ENCODE peak calls at places on chromosomes 13 and 19, in five cellular contexts. K, Q, Y, Z and U are unnamed samples.
A peak's percentile ranks its signal among the peaks of the same experiment; 100 is the strongest.

GRCh38 chr13:49869514-49869913 is 66.6 kb downstream of the SPRYD7 start:
- DNase-seq in K (peak; percentile 21), Z (no peak), Y (no peak), Q (peak; percentile 9), U (no peak)

GRCh38 chr19:50759886-50760285 is 10.4 kb upstream of the GPR32 start:
- DNase-seq in Y (no peak), Q (no peak), Z (no peak), K (peak; percentile 68), U (no peak)

GRCh38 chr19:12513531-12514061 is 29.0 kb upstream of the ZNF709 start:
- DNase-seq in Q (no peak), Z (peak; percentile 72), Y (no peak), K (no peak), U (no peak)

GRCh38 chr19:2048104-2048958 is 2.7 kb downstream of the MKNK2 start:
- DNase-seq in K (no peak), Y (no peak), Q (no peak), Z (no peak), U (no peak)

GRCh38 chr13:44403720-44404063 is 30.1 kb downstream of the SERP2 start:
- DNase-seq in Z (no peak), Q (no peak), Y (no peak), K (no peak), U (peak; percentile 11)

GRCh38 chr13:41213316-41213715 is 18.9 kb upstream of the KBTBD7 start:
- DNase-seq in Q (no peak), Z (no peak), K (no peak), Y (no peak), U (no peak)

GRCh38 chr13:35908221-35908620 is 223.0 kb downstream of the DCLK1 start:
- DNase-seq in Y (no peak), K (no peak), Q (no peak), Z (no peak), U (no peak)

GRCh38 chr13:112713517-112714253 is 23.8 kb downstream of the ATP11A start:
- DNase-seq in Q (no peak), Y (no peak), K (no peak), Z (peak; percentile 33), U (no peak)

GRCh38 chr19:4057913-4058695 is 8.6 kb downstream of the ZBTB7A start:
- DNase-seq in Z (peak; percentile 85), Q (peak; percentile 68), Y (peak; percentile 69), K (peak; percentile 44), U (no peak)

GRCh38 chr19:2167896-2168618 is 4.3 kb downstream of the DOT1L start:
- DNase-seq in Q (no peak), Z (no peak), Y (no peak), K (no peak), U (no peak)

GRCh38 chr13:80037505-80037888 is 303.4 kb downstream of the SPRY2 start:
- DNase-seq in Y (peak; percentile 75), Z (no peak), K (no peak), Q (peak; percentile 51), U (peak; percentile 35)

GRCh38 chr19:39411006-39411831 is 1.2 kb upstream of the PLEKHG2 start:
- DNase-seq in Z (peak; percentile 65), K (no peak), Y (no peak), Q (no peak), U (no peak)

GRCh38 chr13:114286808-114287207 is 5.4 kb downstream of the UPF3A start:
- DNase-seq in Z (no peak), Q (no peak), Y (no peak), K (no peak), U (no peak)

GRCh38 chr19:53864308-53864836 is 3.3 kb upstream of the MYADM start:
- DNase-seq in K (no peak), Y (no peak), Q (no peak), Z (no peak), U (no peak)

GRCh38 chr19:723247-723646 is 14.5 kb downstream of the PALM start:
- DNase-seq in Z (peak; percentile 72), K (no peak), Y (no peak), Q (no peak), U (no peak)

GRCh38 chr13:50366488-50367174 is 351.4 kb downstream of the KCNRG start:
- DNase-seq in Y (no peak), Q (no peak), K (no peak), Z (no peak), U (no peak)

GRCh38 chr13:48072304-48072703 is 22.6 kb downstream of the MED4 start:
- DNase-seq in K (peak; percentile 25), Q (no peak), Y (no peak), Z (no peak), U (no peak)

GRCh38 chr19:8308891-8309291 is 733 bp upstream of the CD320 start:
- DNase-seq in K (no peak), Y (no peak), Q (no peak), Z (peak; percentile 34), U (no peak)

GRCh38 chr19:35797663-35798062 is 15.0 kb downstream of the PRODH2 start:
- DNase-seq in Y (no peak), K (no peak), Z (no peak), Q (no peak), U (no peak)

GRCh38 chr19:50649433-50650391 is at the start of gene C19orf81:
- DNase-seq in Y (no peak), Q (no peak), K (peak; percentile 54), Z (no peak), U (no peak)

GRCh38 chr19:18203408-18203862 is 407 bp downstream of the RAB3A start:
- DNase-seq in Y (no peak), Z (peak; percentile 82), Q (no peak), K (peak; percentile 54), U (no peak)

GRCh38 chr13:40127476-40127875 is 472.0 kb downstream of the COG6 start:
- DNase-seq in Y (no peak), K (no peak), Z (no peak), Q (no peak), U (no peak)

GRCh38 chr19:49430678-49431329 is 5.6 kb downstream of the GFY start:
- DNase-seq in K (no peak), Q (no peak), Y (no peak), Z (no peak), U (no peak)

GRCh38 chr19:47070756-47071155 is 22.3 kb upstream of the TMEM160 start:
- DNase-seq in K (no peak), Y (no peak), Z (no peak), Q (no peak), U (no peak)

GRCh38 chr13:91346848-91347211 is 657 bp upstream of the MIR17HG start:
- DNase-seq in K (no peak), Q (no peak), Z (no peak), Y (no peak), U (no peak)

DNA sequence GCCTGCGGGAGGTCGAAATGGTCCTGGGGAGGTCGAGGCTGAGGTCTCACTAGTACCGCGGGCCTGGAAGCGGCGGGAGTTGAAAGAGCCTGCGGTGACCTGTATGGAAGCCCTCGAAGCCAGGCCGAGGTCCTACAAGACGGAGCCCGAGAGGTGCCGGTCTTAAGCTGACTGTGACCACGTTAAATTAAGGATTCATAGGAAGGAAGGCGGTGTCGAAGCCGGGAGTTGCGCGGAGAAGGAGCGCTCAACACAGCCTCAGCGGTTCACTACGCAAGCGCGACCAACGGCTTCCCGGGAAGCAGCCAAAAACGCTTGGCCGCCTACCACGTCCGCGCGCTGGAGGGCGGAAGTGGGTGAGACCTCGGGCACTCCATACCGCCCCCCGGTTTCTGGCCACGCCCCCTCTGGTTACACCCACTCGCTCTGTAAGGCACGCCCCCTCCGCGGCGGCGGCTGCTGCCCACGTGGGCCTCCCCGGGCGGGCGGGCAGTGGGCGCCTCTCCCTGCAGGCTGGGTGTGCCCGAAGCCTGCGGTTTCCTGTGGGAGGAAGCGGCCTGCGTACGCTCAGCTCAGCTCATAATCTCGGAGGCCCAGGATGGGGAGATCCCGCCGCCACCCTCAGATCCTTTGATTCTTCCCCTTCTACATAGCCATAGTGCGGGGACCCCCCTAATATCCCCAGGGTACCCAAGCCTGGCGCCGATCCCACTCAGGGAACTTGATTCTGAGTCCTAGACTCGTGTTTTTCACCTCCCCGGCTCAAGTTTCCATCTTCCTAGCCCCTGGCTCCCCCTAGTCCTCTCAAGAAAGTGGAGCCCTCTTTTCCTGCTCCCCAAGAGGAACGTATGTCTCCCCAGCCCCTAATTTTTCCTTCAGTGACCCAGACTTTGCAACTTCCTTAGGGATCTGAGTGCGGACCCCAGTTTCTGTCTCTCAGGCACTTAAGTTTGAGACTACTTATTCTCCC is 3.4 kb upstream of the EMP3 start:
- DNase-seq in Q (peak; percentile 89), Z (peak; percentile 100), K (peak; percentile 99), Y (peak; percentile 90), U (peak; percentile 95)
- TF ChIP-seq CTCF in Q (no peak), Z (no peak), K (no peak), Y (no peak), U (no peak)

GRCh38 chr19:21023901-21024300 is 3.4 kb downstream of the ZNF430 start:
- DNase-seq in Z (no peak), Q (no peak), Y (no peak), K (no peak), U (no peak)
- H3K4me3 ChIP-seq in Z (no peak overlapping the region), Q (no peak overlapping the region), Y (no peak overlapping the region), K (no peak overlapping the region), U (no peak overlapping the region)

DNA sequence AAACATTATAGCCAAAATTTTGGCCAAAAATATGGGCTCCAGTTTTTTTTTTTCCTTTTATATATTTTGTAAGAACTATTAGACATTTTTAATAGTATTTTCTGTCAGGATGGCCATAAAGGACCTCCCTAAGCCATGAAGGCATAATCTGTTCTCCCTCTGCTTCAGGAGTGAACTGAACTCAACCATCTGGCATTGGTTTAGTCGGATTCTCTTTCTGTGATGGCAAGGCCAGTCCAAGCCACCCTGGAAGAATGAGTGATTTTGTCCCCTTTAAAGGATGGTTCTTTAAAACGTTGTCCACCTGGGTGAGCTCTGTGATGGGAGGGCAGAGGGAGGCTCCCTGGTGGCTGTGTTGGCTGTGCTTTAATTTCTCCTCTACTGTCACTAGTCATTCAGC is 4.2 kb downstream of the TNFRSF19 start:
- DNase-seq in Q (no peak), Z (no peak), Y (no peak), K (no peak), U (no peak)
- TF ChIP-seq CTCF in Q (no peak), Z (no peak), Y (no peak), K (no peak), U (no peak)

GRCh38 chr19:5966215-5966614 is 11.7 kb downstream of the RANBP3 start:
- DNase-seq in K (no peak), Y (peak; percentile 48), Z (no peak), Q (no peak), U (no peak)
- H3K4me3 ChIP-seq in K (no peak overlapping the region), Y (no peak overlapping the region), Z (no peak overlapping the region), Q (no peak overlapping the region), U (no peak overlapping the region)